ENCODE peak calls at places on chromosomes 16 and 17, in nine cellular contexts. C is renal cortical epithelial cell; P is left ventricle myocardium inferior; L is T-helper 1 cell; R is amygdala; G is HTR-8/SVneo; D is activated T-helper 1 cell treated with anti-CD3 and anti-CD28 coated beads, Interleukin-12 subunit alpha, Interleukin-12 subunit beta, Interleukin-2, Interleukin-4 antibody, amounts not matched to agents 30 ng/mL and 10 ng/mL and 1 ng/mL, durations not matched to agents 14 hours and 24 hours and 36 hours; E is sigmoid colon; O is neural crest cell. V is an unnamed sample.

GRCh38 chr16:2475413-2476344 is 752 bp downstream of the TBC1D24 start:
- DNase-seq in P (no peak), L (no peak), D (no peak), O (no peak), C (no peak), G (no peak), E (no peak), R (no peak), V (no peak)

GRCh38 chr17:76539631-76540271 is at the start of gene PRCD:
- DNase-seq in C (no peak), P (peak; percentile 17), R (no peak), G (no peak), E (no peak), D (no peak), L (no peak), O (no peak), V (no peak)

GRCh38 chr17:4215882-4216411 is 47.8 kb downstream of the ANKFY1 start:
- DNase-seq in O (no peak), R (no peak), D (no peak), E (no peak), L (no peak), G (no peak), P (no peak), C (no peak), V (no peak)

GRCh38 chr16:81798311-81799137 is 19.4 kb downstream of the PLCG2 start:
- DNase-seq in G (no peak), E (no peak), P (no peak), R (no peak), L (no peak), O (no peak), C (no peak), D (peak; percentile 5), V (peak; percentile 29)

GRCh38 chr17:19933633-19934032 is 44.0 kb downstream of the AKAP10 start:
- DNase-seq in D (no peak), L (no peak), O (no peak), E (no peak), C (no peak), P (no peak), G (no peak), R (no peak), V (no peak)

GRCh38 chr17:27475070-27475673 is 18.9 kb downstream of the KSR1 start:
- DNase-seq in P (no peak), G (no peak), D (peak; percentile 13), E (no peak), O (no peak), L (no peak), R (no peak), C (no peak), V (no peak)

GRCh38 chr17:81129289-81129688 is 36.0 kb upstream of the PVALEF start:
- DNase-seq in L (no peak), E (no peak), R (no peak), O (no peak), D (no peak), P (no peak), C (no peak), G (no peak), V (no peak)

GRCh38 chr17:8753976-8754440 is 4.3 kb downstream of the SPDYE4 start:
- DNase-seq in R (no peak), C (peak; percentile 23), E (no peak), O (no peak), L (no peak), G (peak; percentile 48), P (no peak), D (no peak), V (no peak)

GRCh38 chr16:65106792-65107191 is 15.1 kb downstream of the CDH11 start:
- DNase-seq in G (no peak), R (no peak), D (no peak), L (no peak), P (no peak), C (no peak), O (no peak), E (no peak), V (no peak)

GRCh38 chr17:74439691-74440567 is 8.0 kb downstream of the GPRC5C start:
- DNase-seq in E (no peak), O (no peak), G (no peak), L (no peak), P (no peak), R (no peak), C (no peak), D (no peak), V (no peak)

GRCh38 chr17:17570798-17571716 is 20.5 kb downstream of the PEMT start:
- DNase-seq in R (no peak), C (no peak), L (no peak), G (no peak), O (no peak), E (no peak), D (no peak), P (peak; percentile 61), V (no peak)

GRCh38 chr17:33404070-33404770 is 111.1 kb upstream of the ASIC2 start:
- DNase-seq in C (no peak), D (no peak), G (no peak), E (no peak), P (no peak), R (no peak), O (no peak), L (no peak), V (no peak)